ENCODE peak calls at places on chromosomes 4 and X, in seven cellular contexts. L is fibroblast of lung, J is astrocyte, S is GM23248, Q is HepG2, Z is neural progenitor cell, E is HCT116. K is an unnamed sample.
A peak's percentile ranks its signal among the peaks of the same experiment; 100 is the strongest.

GRCh38 chr4:183321079-183321478 is 1.0 kb upstream of the CLDN22 start:
- DNase-seq in E (no peak), Z (no peak), L (no peak), S (no peak), Q (no peak), J (no peak), K (no peak)

GRCh38 chrX:123846598-123847038 is 13.2 kb upstream of the XIAP start:
- DNase-seq in J (peak; percentile 86), Q (no peak), Z (no peak), L (peak; percentile 90), E (no peak), S (peak; percentile 66), K (no peak)

GRCh38 chr4:1463088-1463926 is 57.1 kb upstream of the NKX1-1 start:
- DNase-seq in Q (no peak), S (peak; percentile 70), Z (no peak), L (peak; percentile 7), J (no peak), E (no peak), K (no peak)

GRCh38 chr4:147530723-147531122 is 49.8 kb downstream of the EDNRA start:
- DNase-seq in S (no peak), E (no peak), J (no peak), Z (no peak), Q (no peak), L (peak; percentile 41), K (no peak)

GRCh38 chr4:126354784-126355183 is 1040.0 kb downstream of the FAT4 start:
- DNase-seq in S (no peak), Q (no peak), Z (no peak), E (no peak), J (no peak), L (no peak), K (no peak)

GRCh38 chr4:138916763-138917162 is 98.8 kb upstream of the NOCT start:
- DNase-seq in E (no peak), L (no peak), J (no peak), Q (no peak), Z (no peak), S (no peak), K (no peak)

GRCh38 chr4:120753854-120754253 is 168.7 kb downstream of the PRDM5 start:
- DNase-seq in L (no peak), Q (no peak), J (no peak), Z (peak; percentile 63), S (no peak), E (no peak), K (no peak)

GRCh38 chr4:121421594-121421993 is 40.8 kb upstream of the QRFPR start:
- DNase-seq in E (peak; percentile 13), Q (no peak), J (no peak), Z (peak; percentile 35), L (no peak), S (peak; percentile 26), K (no peak)

GRCh38 chr4:176635372-176636261 is 157.1 kb downstream of the VEGFC start:
- DNase-seq in Z (no peak), L (peak; percentile 83), Q (no peak), E (no peak), J (peak; percentile 80), S (peak; percentile 96), K (peak; percentile 37)

GRCh38 chr4:82994834-82995233 is 15.8 kb downstream of the LIN54 start:
- DNase-seq in Z (no peak), S (no peak), L (no peak), J (no peak), E (no peak), Q (peak; percentile 24), K (no peak)

GRCh38 chr4:128649575-128650205 is 159.8 kb upstream of the JADE1 start:
- DNase-seq in E (no peak), Q (peak; percentile 6), J (peak; percentile 61), S (peak; percentile 80), L (peak; percentile 75), Z (no peak), K (no peak)

GRCh38 chr4:31148990-31149389 is 428.8 kb downstream of the PCDH7 start:
- DNase-seq in E (no peak), J (no peak), Z (no peak), L (no peak), S (no peak), Q (no peak), K (no peak)

GRCh38 chrX:42944381-42944998 is 166.5 kb upstream of the PPP1R2C start:
- DNase-seq in Z (no peak), J (no peak), E (no peak), Q (no peak), S (no peak), L (no peak), K (no peak)

GRCh38 chr4:109065006-109065405 is 237.5 kb downstream of the COL25A1 start:
- DNase-seq in Z (no peak), E (no peak), J (no peak), S (no peak), L (no peak), Q (no peak), K (no peak)

GRCh38 chrX:46770817-46771163 is 11.9 kb upstream of the SLC9A7 start:
- DNase-seq in Z (no peak), Q (no peak), E (no peak), L (peak; percentile 94), J (peak; percentile 91), S (peak; percentile 91), K (peak; percentile 83)

GRCh38 chr4:38268837-38269236 is 308.6 kb downstream of the PTTG2 start:
- DNase-seq in Z (no peak), L (no peak), E (no peak), Q (no peak), J (no peak), S (no peak), K (no peak)

GRCh38 chr4:7785017-7785416 is 154.6 kb downstream of the AFAP1 start:
- DNase-seq in Z (no peak), L (peak; percentile 95), J (peak; percentile 95), Q (no peak), E (no peak), S (peak; percentile 33), K (peak; percentile 11)

GRCh38 chrX:71953946-71954345 is 43.3 kb downstream of the NHSL2 start:
- DNase-seq in J (no peak), E (no peak), L (no peak), S (no peak), Z (no peak), Q (no peak), K (no peak)

GRCh38 chr4:86934147-86934771 is 552 bp upstream of the AFF1 start:
- DNase-seq in Q (no peak), S (peak; percentile 62), J (no peak), L (peak; percentile 10), Z (peak; percentile 35), E (no peak), K (no peak)

GRCh38 chr4:150078041-150078995 is at the start of gene DCLK2:
- DNase-seq in L (peak; percentile 95), E (peak; percentile 21), Q (no peak), J (peak; percentile 89), S (peak; percentile 90), Z (peak; percentile 90), K (no peak)

GRCh38 chr4:46389301-46389761 is 597 bp downstream of the GABRA2 start:
- DNase-seq in J (no peak), E (no peak), Z (peak; percentile 68), L (no peak), S (peak; percentile 6), Q (peak; percentile 2), K (no peak)

GRCh38 chr4:42122237-42122636 is 30.2 kb downstream of the BEND4 start:
- DNase-seq in Q (no peak), J (no peak), E (no peak), S (no peak), L (no peak), Z (no peak), K (no peak)

GRCh38 chr4:42123071-42123644 is 29.3 kb downstream of the BEND4 start:
- DNase-seq in J (no peak), Q (no peak), Z (no peak), S (no peak), L (no peak), E (no peak), K (no peak)

DNA sequence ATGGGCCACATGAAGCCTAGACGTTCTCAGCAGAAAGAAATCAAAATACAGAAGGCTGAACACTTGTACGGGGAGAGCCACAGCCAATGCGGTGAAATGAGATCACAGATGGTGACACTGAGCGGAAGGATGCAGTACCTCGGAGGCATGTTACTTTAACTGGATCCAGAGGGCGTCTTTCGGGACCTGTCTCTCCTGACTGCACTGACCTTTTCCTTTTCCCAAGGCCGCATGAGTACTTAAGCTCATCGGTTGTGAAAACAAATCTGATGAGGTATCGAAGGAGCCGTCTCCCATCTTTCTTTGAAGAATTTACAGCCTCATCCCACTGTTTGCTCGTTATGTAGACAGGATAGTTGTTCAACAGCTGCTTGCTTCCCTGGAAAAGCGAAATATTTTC is 32.5 kb downstream of the BEND4 start:
- DNase-seq in L (no peak), J (no peak), Q (no peak), Z (no peak), E (no peak), S (no peak), K (no peak)
- H3K4me1 ChIP-seq in L (no peaks in the 10 kb centered on the region), J (no peaks in the 10 kb centered on the region), Q (no peaks in the 10 kb centered on the region), Z (no peaks in the 10 kb centered on the region), E (no peaks in the 10 kb centered on the region), S (no peaks in the 10 kb centered on the region), K (no peaks in the 10 kb centered on the region)

DNA sequence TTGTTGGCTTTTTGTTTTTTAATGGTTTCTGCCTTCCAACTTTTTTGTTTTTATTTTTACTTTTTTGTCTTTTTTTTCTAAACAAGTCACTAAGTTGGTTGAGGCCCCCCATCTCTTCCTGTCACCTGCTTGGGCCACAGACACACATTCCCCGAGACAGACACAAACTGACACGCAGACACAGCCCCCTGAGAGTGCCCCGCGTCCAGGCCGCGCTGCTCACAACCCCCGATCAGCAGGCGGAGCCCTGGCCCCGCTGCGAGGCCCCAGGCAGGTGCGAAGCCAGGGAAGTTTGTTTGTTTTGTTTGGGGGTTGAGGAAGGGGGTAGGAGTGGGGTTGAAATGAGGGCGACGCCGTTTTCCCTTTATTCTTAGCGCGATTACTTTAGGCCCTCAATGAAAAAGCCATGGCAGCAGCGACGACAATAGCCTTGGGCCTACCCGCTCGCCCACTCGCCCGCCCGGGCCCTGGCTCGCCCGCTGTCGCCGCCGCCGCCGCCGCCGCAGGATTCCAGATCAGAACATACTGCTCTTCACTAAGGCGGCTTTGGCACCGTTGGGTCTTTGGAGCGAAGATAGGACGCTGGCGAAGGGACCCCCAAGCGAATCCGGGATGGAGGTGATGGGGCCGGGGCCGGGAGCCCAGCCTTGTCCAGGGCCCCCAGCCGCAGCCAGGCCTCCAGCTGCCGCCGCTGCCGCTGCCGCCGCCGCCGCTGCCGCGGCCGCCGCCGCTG is 3.1 kb downstream of the PHOX2B start:
- DNase-seq in S (no peak), J (no peak), Q (no peak), E (no peak), Z (peak; percentile 34), L (no peak), K (no peak)
- TF ChIP-seq EZH2 in S (peak; percentile 94), J (no peak), Q (no peak), E (no peak), Z (no peak), L (peak; percentile 53), K (no peak)

GRCh38 chr4:52866734-52867133 is 4.6 kb downstream of the RASL11B start:
- DNase-seq in S (no peak), Q (no peak), E (no peak), L (no peak), Z (no peak), J (no peak), K (no peak)
- H3K4me1 ChIP-seq in S (no peaks in the 10 kb centered on the region), Q (peaks cover under 1% of the 10 kb centered on the region), E (peaks cover under 1% of the 10 kb centered on the region), L (peaks cover 7% of the 10 kb centered on the region), Z (peaks cover 15% of the 10 kb centered on the region), J (peaks cover 7% of the 10 kb centered on the region), K (no peaks in the 10 kb centered on the region)

GRCh38 chr4:89307446-89308160 is at the start of gene GPRIN3:
- DNase-seq in S (peak; percentile 70), E (no peak), Z (peak; percentile 75), J (peak; percentile 23), Q (no peak), L (peak; percentile 42), K (peak; percentile 2)
- TF ChIP-seq EZH2 in S (no peak), E (no peak), Z (peak; percentile 17), J (peak; percentile 44), Q (no peak), L (peak; percentile 63), K (no peak)

K was measured in PC-9.